ENCODE peak calls at places on chromosomes 11 and 22, in eight cellular contexts. O, P, H, C, N, W, F and K are unnamed samples.

GRCh38 chr11:81644239-81644840 is 1089.3 kb downstream of the FAM181B start:
- DNase-seq in O (no peak), P (no peak), H (no peak), C (no peak), N (peak), W (peak), F (peak), K (peak)

GRCh38 chr22:50072714-50073538 is 12.3 kb downstream of the MLC1 start:
- DNase-seq in O (no peak), P (no peak), H (no peak), C (no peak), N (no peak), W (no peak), F (no peak), K (no peak)

GRCh38 chr22:47599753-47600152 is 837.3 kb downstream of the TBC1D22A start:
- DNase-seq in O (no peak), P (no peak), H (no peak), C (no peak), N (no peak), W (no peak), F (no peak), K (no peak)

GRCh38 chr11:76282106-76282630 is 75.9 kb upstream of the WNT11 start:
- DNase-seq in O (no peak), P (no peak), H (no peak), C (no peak), N (no peak), W (no peak), F (no peak), K (no peak)

GRCh38 chr11:33089776-33090175 is 50.4 kb downstream of the TCP11L1 start:
- DNase-seq in O (no peak), P (no peak), H (no peak), C (no peak), N (peak), W (no peak), F (no peak), K (no peak)

GRCh38 chr11:57377098-57377497 is 3.9 kb downstream of the PRG3 start:
- DNase-seq in O (no peak), P (no peak), H (no peak), C (no peak), N (no peak), W (no peak), F (peak), K (no peak)

GRCh38 chr22:27207907-27208306 is 550.5 kb downstream of the MIAT start:
- DNase-seq in O (no peak), P (peak), H (no peak), C (no peak), N (no peak), W (no peak), F (peak), K (no peak)

GRCh38 chr11:125155100-125155444 is 9.5 kb upstream of the PKNOX2 start:
- DNase-seq in O (no peak), P (no peak), H (no peak), C (no peak), N (no peak), W (no peak), F (no peak), K (no peak)

GRCh38 chr11:44286268-44286880 is 23.6 kb downstream of the ALX4 start:
- DNase-seq in O (no peak), P (no peak), H (peak), C (peak), N (peak), W (peak), F (peak), K (peak)

GRCh38 chr11:67697846-67698245 is 23.4 kb upstream of the ALDH3B2 start:
- DNase-seq in O (no peak), P (no peak), H (no peak), C (no peak), N (no peak), W (no peak), F (no peak), K (no peak)

GRCh38 chr11:35723493-35724284 is 61.1 kb downstream of the TRIM44 start:
- DNase-seq in O (no peak), P (no peak), H (no peak), C (no peak), N (peak), W (no peak), F (no peak), K (no peak)

GRCh38 chr22:17272511-17272991 is 53.3 kb upstream of the ADA2 start:
- DNase-seq in O (no peak), P (no peak), H (no peak), C (no peak), N (no peak), W (peak), F (no peak), K (no peak)

GRCh38 chr22:42933783-42934144 is 76.7 kb upstream of the ARFGAP3 start:
- DNase-seq in O (no peak), P (no peak), H (no peak), C (no peak), N (peak), W (no peak), F (peak), K (peak)

GRCh38 chr22:19687561-19688300 is 26.6 kb upstream of the SEPTIN5 start:
- DNase-seq in O (no peak), P (peak), H (no peak), C (no peak), N (no peak), W (peak), F (no peak), K (peak)

GRCh38 chr11:17547051-17547577 is at the start of gene OTOG:
- DNase-seq in O (no peak), P (no peak), H (no peak), C (no peak), N (peak), W (no peak), F (no peak), K (peak)

GRCh38 chr11:66020618-66021357 is 5.5 kb downstream of the CATSPER1 start:
- DNase-seq in O (no peak), P (no peak), H (no peak), C (no peak), N (peak), W (no peak), F (peak), K (peak)

GRCh38 chr22:50465531-50465930 is 9.3 kb downstream of the SBF1 start:
- DNase-seq in O (no peak), P (no peak), H (no peak), C (no peak), N (no peak), W (no peak), F (no peak), K (no peak)

GRCh38 chr11:10067629-10068300 is 226.3 kb downstream of the SBF2 start:
- DNase-seq in O (no peak), P (no peak), H (no peak), C (no peak), N (no peak), W (no peak), F (no peak), K (no peak)

GRCh38 chr11:64925536-64926449 is 1.3 kb downstream of the PPP2R5B start:
- DNase-seq in O (no peak), P (no peak), H (no peak), C (no peak), N (no peak), W (no peak), F (no peak), K (no peak)

GRCh38 chr22:37762389-37762836 is 45.3 kb upstream of the GCAT start:
- DNase-seq in O (no peak), P (no peak), H (no peak), C (no peak), N (no peak), W (no peak), F (no peak), K (peak)

GRCh38 chr11:63920126-63920869 is 3.3 kb upstream of the RCOR2 start:
- DNase-seq in O (peak), P (peak), H (no peak), C (no peak), N (no peak), W (no peak), F (peak), K (peak)